ENCODE peak calls at places on chromosomes 7 and 10, in seven cellular contexts. C is transverse colon, Z is GM12878, P is K562, K is A549, J is esophagus muscularis mucosa, Q is tibial nerve. V is an unnamed sample.
A peak's percentile ranks its signal among the peaks of the same experiment; 100 is the strongest.

GRCh38 chr10:11018830-11019692 is 1.4 kb downstream of the CELF2 start:
- DNase-seq in C (no peak), Z (no peak), P (no peak), K (no peak), J (no peak), Q (no peak), V (no peak)

GRCh38 chr10:4763960-4764428 is 62.0 kb upstream of the AKR1E2 start:
- DNase-seq in C (no peak), Z (no peak), P (no peak), K (no peak), J (no peak), Q (no peak), V (no peak)

GRCh38 chr7:7970620-7971307 is 2.2 kb downstream of the GLCCI1 start:
- DNase-seq in C (no peak), Z (no peak), P (no peak), K (no peak), J (no peak), Q (no peak), V (no peak)

GRCh38 chr7:73978681-73979563 is 49.1 kb upstream of the ELN start:
- DNase-seq in C (peak; percentile 93), Z (peak; percentile 45), P (peak; percentile 76), K (peak; percentile 90), J (peak; percentile 88), Q (peak; percentile 35), V (no peak)

GRCh38 chr10:53664620-53665019 is 892.0 kb upstream of the MBL2 start:
- DNase-seq in C (peak; percentile 65), Z (no peak), P (no peak), K (no peak), J (no peak), Q (no peak), V (no peak)

GRCh38 chr7:29815181-29816105 is 9.1 kb downstream of the WIPF3 start:
- DNase-seq in C (no peak), Z (no peak), P (no peak), K (no peak), J (peak; percentile 57), Q (no peak), V (no peak)

GRCh38 chr7:30843741-30844482 is 67.7 kb upstream of the AQP1 start:
- DNase-seq in C (no peak), Z (no peak), P (no peak), K (no peak), J (no peak), Q (no peak), V (no peak)

GRCh38 chr7:27663989-27664331 is 1.3 kb upstream of the HIBADH start:
- DNase-seq in C (no peak), Z (no peak), P (no peak), K (no peak), J (no peak), Q (no peak), V (no peak)

GRCh38 chr7:12623885-12624498 is 53.5 kb downstream of the SCIN start:
- DNase-seq in C (no peak), Z (no peak), P (peak; percentile 21), K (peak; percentile 21), J (no peak), Q (no peak), V (no peak)

GRCh38 chr7:149477494-149478443 is 16.9 kb upstream of the ZNF777 start:
- DNase-seq in C (no peak), Z (no peak), P (no peak), K (no peak), J (peak; percentile 26), Q (no peak), V (no peak)

GRCh38 chr10:13837966-13838365 is 251.2 kb downstream of the PRPF18 start:
- DNase-seq in C (no peak), Z (no peak), P (no peak), K (no peak), J (no peak), Q (no peak), V (no peak)

GRCh38 chr10:103667390-103667789 is 173.9 kb downstream of the NEURL1 start:
- DNase-seq in C (peak; percentile 26), Z (no peak), P (peak; percentile 62), K (no peak), J (no peak), Q (no peak), V (peak; percentile 71)

GRCh38 chr7:6158424-6159096 is 113.9 kb downstream of the CYTH3 start:
- DNase-seq in C (no peak), Z (no peak), P (no peak), K (no peak), J (no peak), Q (no peak), V (no peak)

GRCh38 chr10:52502237-52502636 is 188.2 kb downstream of the DKK1 start:
- DNase-seq in C (no peak), Z (no peak), P (no peak), K (no peak), J (no peak), Q (no peak), V (no peak)

GRCh38 chr10:72308320-72308987 is 34.7 kb downstream of the DDIT4 start:
- DNase-seq in C (peak; percentile 63), Z (no peak), P (peak; percentile 72), K (no peak), J (no peak), Q (no peak), V (peak; percentile 81)

GRCh38 chr7:115094163-115094562 is 172.3 kb downstream of the MDFIC start:
- DNase-seq in C (no peak), Z (no peak), P (no peak), K (no peak), J (no peak), Q (no peak), V (no peak)

GRCh38 chr10:69345890-69346474 is 67.7 kb downstream of the HK1 start:
- DNase-seq in C (no peak), Z (no peak), P (no peak), K (no peak), J (no peak), Q (no peak), V (no peak)

GRCh38 chr7:151816562-151817314 is 60.2 kb downstream of the PRKAG2 start:
- DNase-seq in C (no peak), Z (no peak), P (no peak), K (no peak), J (no peak), Q (no peak), V (no peak)

GRCh38 chr7:151818674-151819519 is 58.0 kb downstream of the PRKAG2 start:
- DNase-seq in C (no peak), Z (no peak), P (no peak), K (no peak), J (no peak), Q (no peak), V (no peak)

GRCh38 chr7:151817315-151817690 is 59.6 kb downstream of the PRKAG2 start:
- DNase-seq in C (no peak), Z (no peak), P (no peak), K (no peak), J (no peak), Q (no peak), V (no peak)

GRCh38 chr7:151819826-151820225 is 57.1 kb downstream of the PRKAG2 start:
- DNase-seq in C (peak; percentile 61), Z (no peak), P (no peak), K (no peak), J (no peak), Q (no peak), V (no peak)

GRCh38 chr7:151817981-151818673 is 58.8 kb downstream of the PRKAG2 start:
- DNase-seq in C (no peak), Z (no peak), P (no peak), K (no peak), J (no peak), Q (no peak), V (no peak)
- TF ChIP-seq EP300 in C (no peak), Z (no peak), P (no peak), K (no peak), J (no peak), Q (no peak), V (no peak)

GRCh38 chr7:47460251-47460989 is 121.5 kb downstream of the TNS3 start:
- DNase-seq in C (peak; percentile 90), Z (no peak), P (no peak), K (no peak), J (no peak), Q (no peak), V (no peak)

GRCh38 chr7:47458057-47458456 is 123.9 kb downstream of the TNS3 start:
- DNase-seq in C (peak; percentile 45), Z (no peak), P (no peak), K (no peak), J (no peak), Q (peak; percentile 76), V (peak; percentile 83)

GRCh38 chr7:47464266-47464665 is 117.6 kb downstream of the TNS3 start:
- DNase-seq in C (no peak), Z (no peak), P (no peak), K (no peak), J (no peak), Q (no peak), V (no peak)

GRCh38 chr7:47458486-47458885 is 123.4 kb downstream of the TNS3 start:
- DNase-seq in C (no peak), Z (no peak), P (no peak), K (no peak), J (no peak), Q (no peak), V (no peak)

GRCh38 chr7:47461161-47461560 is 120.8 kb downstream of the TNS3 start:
- DNase-seq in C (no peak), Z (no peak), P (no peak), K (no peak), J (no peak), Q (no peak), V (peak; percentile 76)
- TF ChIP-seq EP300 in C (no peak), Z (no peak), P (no peak), K (no peak), J (no peak), Q (no peak), V (no peak)

GRCh38 chr7:147415991-147416390 is 1174.6 kb upstream of the C7orf33 start:
- DNase-seq in C (no peak), Z (no peak), P (no peak), K (no peak), J (no peak), Q (no peak), V (no peak)
- TF ChIP-seq EP300 in C (no peak), Z (no peak), P (no peak), K (no peak), J (no peak), Q (no peak), V (no peak)

DNA sequence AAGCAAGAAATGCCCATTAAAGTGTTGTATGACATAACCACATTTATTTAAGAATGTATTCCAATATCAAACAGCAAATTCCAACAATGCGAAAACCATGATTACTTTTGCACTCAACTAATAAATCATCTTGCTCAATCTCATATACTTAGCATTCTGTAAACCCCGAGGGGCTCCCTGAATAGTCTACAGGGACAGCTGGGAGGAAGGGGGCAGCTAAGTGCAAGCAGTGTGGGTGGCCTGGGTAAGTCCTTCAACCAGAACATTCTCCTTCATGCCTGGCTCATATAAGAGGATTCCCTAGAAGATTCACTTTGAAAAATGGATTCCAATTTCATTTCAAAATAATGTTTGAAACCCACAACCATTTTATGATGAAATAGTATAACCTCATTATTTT is 355.5 kb downstream of the CDC14C start:
- DNase-seq in C (no peak), Z (no peak), P (no peak), K (no peak), J (no peak), Q (no peak), V (no peak)
- TF ChIP-seq EP300 in C (no peak), Z (no peak), P (no peak), K (no peak), J (no peak), Q (no peak), V (no peak)

GRCh38 chr10:59557052-59557451 is 152.6 kb downstream of the SLC16A9 start:
- DNase-seq in C (no peak), Z (no peak), P (peak; percentile 23), K (no peak), J (no peak), Q (no peak), V (no peak)
- TF ChIP-seq EP300 in C (no peak), Z (no peak), P (no peak), K (no peak), J (no peak), Q (no peak), V (no peak)

V was measured in ovary.